ENCODE peak calls at places on chromosome 5, in six cellular contexts. P is activated CD4-positive, alpha-beta T cell treated with anti-CD3 and anti-CD28 coated beads, Interleukin-2, amount 10 ng/mL, durations not matched to agents 7 days and 5 days; U is GM03348; O is CD8-positive, alpha-beta memory T cell; N is C1 segment of cervical spinal cord; K is activated naive CD4-positive, alpha-beta T cell. I is an unnamed sample.

GRCh38 chr5:81022688-81023084 is 62.5 kb downstream of the RASGRF2 start:
- DNase-seq in O (no peak), P (no peak), U (no peak), K (no peak), N (no peak), I (no peak)

GRCh38 chr5:157343842-157344790 is 78.2 kb downstream of the CYFIP2 start:
- DNase-seq in U (no peak), K (no peak), P (no peak), N (no peak), O (no peak), I (no peak)

GRCh38 chr5:36205329-36205728 is 36.4 kb downstream of the NADK2 start:
- DNase-seq in P (no peak), K (no peak), O (no peak), U (no peak), N (no peak), I (no peak)

GRCh38 chr5:78509884-78510769 is 138.4 kb downstream of the LHFPL2 start:
- DNase-seq in O (no peak), P (peak), K (no peak), N (peak), U (peak), I (no peak)

GRCh38 chr5:147522435-147522834 is 12.6 kb upstream of the DPYSL3 start:
- DNase-seq in O (no peak), P (no peak), N (no peak), U (peak), K (no peak), I (no peak)

GRCh38 chr5:11675198-11675597 is 229.0 kb downstream of the CTNND2 start:
- DNase-seq in O (no peak), P (no peak), N (peak), K (no peak), U (no peak), I (no peak)

GRCh38 chr5:149378241-149378805 is 769 bp downstream of the IL17B start:
- DNase-seq in N (no peak), U (no peak), K (no peak), O (no peak), P (no peak), I (no peak)

GRCh38 chr5:116442095-116442534 is 132.5 kb downstream of the SEMA6A start:
- DNase-seq in N (peak), P (no peak), U (peak), K (no peak), O (no peak), I (no peak)

I was measured in tibial nerve.